ENCODE peak calls at places on chromosomes 12 and 14, in five cellular contexts. F is epithelial cell of esophagus, S is bronchial epithelial cell, R is adrenal gland, G is transverse colon. T is an unnamed sample.

GRCh38 chr14:59189281-59189821 is 884 bp downstream of the DAAM1 start:
- DNase-seq in F (peak; percentile 45), S (no peak), R (no peak), G (no peak), T (peak; percentile 76)

GRCh38 chr12:59733200-59733599 is 137.4 kb downstream of the SLC16A7 start:
- DNase-seq in F (no peak), S (no peak), R (no peak), G (no peak), T (no peak)

GRCh38 chr12:124792961-124793441 is 70.7 kb downstream of the SCARB1 start:
- DNase-seq in F (no peak), S (no peak), R (no peak), G (no peak), T (no peak)

GRCh38 chr14:61388173-61388975 is 67.0 kb downstream of the PRKCH start:
- DNase-seq in F (peak; percentile 80), S (peak; percentile 91), R (no peak), G (no peak), T (no peak)

GRCh38 chr12:65881965-65882413 is 57.7 kb downstream of the HMGA2 start:
- DNase-seq in F (no peak), S (no peak), R (peak; percentile 49), G (peak; percentile 47), T (peak; percentile 83)

GRCh38 chr14:44961151-44961729 is 507 bp downstream of the KLHL28 start:
- DNase-seq in F (peak; percentile 62), S (peak; percentile 54), R (peak; percentile 71), G (peak; percentile 72), T (peak; percentile 77)

GRCh38 chr14:67607646-67608045 is 7.6 kb upstream of the PIGH start:
- DNase-seq in F (no peak), S (no peak), R (no peak), G (no peak), T (no peak)

GRCh38 chr12:55226523-55226922 is 5.7 kb downstream of the OR10A7 start:
- DNase-seq in F (no peak), S (peak; percentile 0), R (no peak), G (no peak), T (no peak)

GRCh38 chr12:109542014-109542413 is 31.3 kb downstream of the MMAB start:
- DNase-seq in F (peak; percentile 73), S (peak; percentile 75), R (no peak), G (no peak), T (no peak)

GRCh38 chr12:104486943-104487819 is 30.4 kb downstream of the CHST11 start:
- DNase-seq in F (no peak), S (no peak), R (no peak), G (no peak), T (no peak)

GRCh38 chr14:27528328-27528727 is 930.5 kb upstream of the NOVA1 start:
- DNase-seq in F (peak; percentile 61), S (peak; percentile 30), R (no peak), G (no peak), T (no peak)

GRCh38 chr12:71371132-71371531 is 68.5 kb upstream of the LGR5 start:
- DNase-seq in F (no peak), S (peak; percentile 8), R (no peak), G (no peak), T (no peak)

GRCh38 chr14:75340921-75341320 is 62.3 kb downstream of the FOS start:
- DNase-seq in F (no peak), S (no peak), R (peak; percentile 93), G (peak; percentile 76), T (peak; percentile 90)

GRCh38 chr12:13147688-13148531 is 44.4 kb upstream of the GSG1 start:
- DNase-seq in F (no peak), S (no peak), R (no peak), G (no peak), T (no peak)

GRCh38 chr12:5807538-5808219 is 137.4 kb downstream of the ANO2 start:
- DNase-seq in F (no peak), S (no peak), R (no peak), G (no peak), T (no peak)
- H3K4me3 ChIP-seq in F (no peak overlapping the region), S (no peak overlapping the region), R (no peak overlapping the region), G (no peak overlapping the region), T (no peak overlapping the region)

GRCh38 chr14:70600382-70601157 is at the start of gene MED6:
- DNase-seq in F (peak; percentile 94), S (peak; percentile 83), R (peak; percentile 95), G (peak; percentile 96), T (peak; percentile 87)
- TF ChIP-seq CTCF in F (no peak), S (no peak), R (no peak), G (no peak), T (no peak)

GRCh38 chr12:63302941-63303536 is 152.0 kb upstream of the AVPR1A start:
- DNase-seq in F (no peak), S (no peak), R (no peak), G (no peak), T (no peak)

GRCh38 chr12:63304844-63305243 is 153.8 kb upstream of the AVPR1A start:
- DNase-seq in F (peak; percentile 33), S (no peak), R (no peak), G (no peak), T (no peak)

GRCh38 chr12:63307849-63308248 is 156.8 kb upstream of the AVPR1A start:
- DNase-seq in F (no peak), S (no peak), R (no peak), G (no peak), T (no peak)

GRCh38 chr12:63308701-63309100 is 157.7 kb upstream of the AVPR1A start:
- DNase-seq in F (no peak), S (no peak), R (no peak), G (no peak), T (no peak)

GRCh38 chr12:63306476-63306875 is 155.5 kb upstream of the AVPR1A start:
- DNase-seq in F (peak; percentile 74), S (peak; percentile 36), R (no peak), G (no peak), T (no peak)
- H3K4me3 ChIP-seq in F (no peak overlapping the region), S (no peak overlapping the region), R (no peak overlapping the region), G (no peak overlapping the region), T (no peak overlapping the region)

GRCh38 chr12:131765961-131766360 is 55.1 kb downstream of the SFSWAP start:
- DNase-seq in F (no peak), S (no peak), R (no peak), G (no peak), T (no peak)
- TF ChIP-seq CTCF in F (no peak), S (no peak), R (no peak), G (no peak), T (no peak)

T was measured in coronary artery.